ENCODE peak calls at places on chromosomes 6 and 20, in nine cellular contexts. One of them, this sample, is unnamed.

GRCh38 chr20:8829232-8829631 is 239.7 kb upstream of the PLCB4 start:
- DNase-seq in non-pigmented ciliary epithelial cell: no peak
- DNase-seq in NCI-H774: no peak
- DNase-seq in HFFc6: no peak
- DNase-seq in stromal cell of bone marrow: no peak
- DNase-seq in heart right ventricle: no peak
- DNase-seq in naive thymus-derived CD8-positive, alpha-beta T cell: no peak
- DNase-seq in putamen: no peak
- DNase-seq in GOT3: no peak
- DNase-seq in this sample: no peak

GRCh38 chr6:102438181-102438580 is 1044.7 kb downstream of the GRIK2 start:
- DNase-seq in non-pigmented ciliary epithelial cell: no peak
- DNase-seq in NCI-H774: no peak
- DNase-seq in HFFc6: no peak
- DNase-seq in stromal cell of bone marrow: no peak
- DNase-seq in heart right ventricle: no peak
- DNase-seq in naive thymus-derived CD8-positive, alpha-beta T cell: no peak
- DNase-seq in putamen: no peak
- DNase-seq in GOT3: no peak
- DNase-seq in this sample: no peak

GRCh38 chr6:45663181-45664180 is 285.7 kb upstream of the SUPT3H start:
- DNase-seq in non-pigmented ciliary epithelial cell: no peak
- DNase-seq in NCI-H774: no peak
- DNase-seq in HFFc6: no peak
- DNase-seq in stromal cell of bone marrow: no peak
- DNase-seq in heart right ventricle: peak
- DNase-seq in naive thymus-derived CD8-positive, alpha-beta T cell: peak
- DNase-seq in putamen: peak
- DNase-seq in GOT3: no peak
- DNase-seq in this sample: peak

GRCh38 chr20:36175475-36175995 is 21.0 kb downstream of the EPB41L1 start:
- DNase-seq in non-pigmented ciliary epithelial cell: no peak
- DNase-seq in NCI-H774: no peak
- DNase-seq in HFFc6: no peak
- DNase-seq in stromal cell of bone marrow: no peak
- DNase-seq in heart right ventricle: no peak
- DNase-seq in naive thymus-derived CD8-positive, alpha-beta T cell: no peak
- DNase-seq in putamen: no peak
- DNase-seq in GOT3: no peak
- DNase-seq in this sample: no peak

GRCh38 chr6:37168809-37169457 is 1.0 kb upstream of the PIM1 start:
- DNase-seq in non-pigmented ciliary epithelial cell: no peak
- DNase-seq in NCI-H774: no peak
- DNase-seq in HFFc6: peak
- DNase-seq in stromal cell of bone marrow: peak
- DNase-seq in heart right ventricle: no peak
- DNase-seq in naive thymus-derived CD8-positive, alpha-beta T cell: no peak
- DNase-seq in putamen: no peak
- DNase-seq in GOT3: no peak
- DNase-seq in this sample: peak

GRCh38 chr20:45176526-45176925 is 1.8 kb downstream of the PI3 start:
- DNase-seq in non-pigmented ciliary epithelial cell: no peak
- DNase-seq in NCI-H774: no peak
- DNase-seq in HFFc6: no peak
- DNase-seq in stromal cell of bone marrow: no peak
- DNase-seq in heart right ventricle: no peak
- DNase-seq in naive thymus-derived CD8-positive, alpha-beta T cell: no peak
- DNase-seq in putamen: no peak
- DNase-seq in GOT3: no peak
- DNase-seq in this sample: no peak

GRCh38 chr6:106254636-106255035 is 70.9 kb downstream of the ATG5 start:
- DNase-seq in non-pigmented ciliary epithelial cell: no peak
- DNase-seq in NCI-H774: no peak
- DNase-seq in HFFc6: peak
- DNase-seq in stromal cell of bone marrow: no peak
- DNase-seq in heart right ventricle: no peak
- DNase-seq in naive thymus-derived CD8-positive, alpha-beta T cell: no peak
- DNase-seq in putamen: no peak
- DNase-seq in GOT3: no peak
- DNase-seq in this sample: no peak

GRCh38 chr6:97923249-97923648 is 640.2 kb upstream of the MMS22L start:
- DNase-seq in non-pigmented ciliary epithelial cell: no peak
- DNase-seq in NCI-H774: no peak
- DNase-seq in HFFc6: no peak
- DNase-seq in stromal cell of bone marrow: no peak
- DNase-seq in heart right ventricle: no peak
- DNase-seq in naive thymus-derived CD8-positive, alpha-beta T cell: no peak
- DNase-seq in putamen: no peak
- DNase-seq in GOT3: no peak
- DNase-seq in this sample: no peak

GRCh38 chr20:49282584-49283171 is 4.8 kb upstream of the ZNFX1 start:
- DNase-seq in non-pigmented ciliary epithelial cell: no peak
- DNase-seq in NCI-H774: no peak
- DNase-seq in HFFc6: no peak
- DNase-seq in stromal cell of bone marrow: no peak
- DNase-seq in heart right ventricle: no peak
- DNase-seq in naive thymus-derived CD8-positive, alpha-beta T cell: no peak
- DNase-seq in putamen: no peak
- DNase-seq in GOT3: no peak
- DNase-seq in this sample: no peak

GRCh38 chr20:10357974-10358373 is 76.0 kb downstream of the MKKS start:
- DNase-seq in non-pigmented ciliary epithelial cell: no peak
- DNase-seq in NCI-H774: no peak
- DNase-seq in HFFc6: no peak
- DNase-seq in stromal cell of bone marrow: no peak
- DNase-seq in heart right ventricle: no peak
- DNase-seq in naive thymus-derived CD8-positive, alpha-beta T cell: no peak
- DNase-seq in putamen: no peak
- DNase-seq in GOT3: no peak
- DNase-seq in this sample: no peak

GRCh38 chr6:127924440-127924839 is 23.6 kb upstream of the THEMIS start:
- DNase-seq in non-pigmented ciliary epithelial cell: peak
- DNase-seq in NCI-H774: no peak
- DNase-seq in HFFc6: no peak
- DNase-seq in stromal cell of bone marrow: no peak
- DNase-seq in heart right ventricle: no peak
- DNase-seq in naive thymus-derived CD8-positive, alpha-beta T cell: no peak
- DNase-seq in putamen: no peak
- DNase-seq in GOT3: no peak
- DNase-seq in this sample: no peak

GRCh38 chr6:146914563-146915483 is 289.4 kb upstream of the STXBP5 start:
- DNase-seq in non-pigmented ciliary epithelial cell: peak
- DNase-seq in NCI-H774: no peak
- DNase-seq in HFFc6: peak
- DNase-seq in stromal cell of bone marrow: peak
- DNase-seq in heart right ventricle: no peak
- DNase-seq in naive thymus-derived CD8-positive, alpha-beta T cell: no peak
- DNase-seq in putamen: no peak
- DNase-seq in GOT3: peak
- DNase-seq in this sample: no peak

GRCh38 chr6:79704200-79704599 is 73.1 kb downstream of the SH3BGRL2 start:
- DNase-seq in non-pigmented ciliary epithelial cell: no peak
- DNase-seq in NCI-H774: no peak
- DNase-seq in HFFc6: no peak
- DNase-seq in stromal cell of bone marrow: no peak
- DNase-seq in heart right ventricle: no peak
- DNase-seq in naive thymus-derived CD8-positive, alpha-beta T cell: no peak
- DNase-seq in putamen: no peak
- DNase-seq in GOT3: no peak
- DNase-seq in this sample: no peak

GRCh38 chr20:53087034-53087777 is 115.0 kb downstream of the TSHZ2 start:
- DNase-seq in non-pigmented ciliary epithelial cell: no peak
- DNase-seq in NCI-H774: no peak
- DNase-seq in HFFc6: no peak
- DNase-seq in stromal cell of bone marrow: peak
- DNase-seq in heart right ventricle: no peak
- DNase-seq in naive thymus-derived CD8-positive, alpha-beta T cell: no peak
- DNase-seq in putamen: no peak
- DNase-seq in GOT3: no peak
- DNase-seq in this sample: no peak

GRCh38 chr20:21505161-21505809 is 8.6 kb downstream of the NKX2-2 start:
- DNase-seq in non-pigmented ciliary epithelial cell: no peak
- DNase-seq in NCI-H774: no peak
- DNase-seq in HFFc6: peak
- DNase-seq in stromal cell of bone marrow: no peak
- DNase-seq in heart right ventricle: peak
- DNase-seq in naive thymus-derived CD8-positive, alpha-beta T cell: peak
- DNase-seq in putamen: peak
- DNase-seq in GOT3: peak
- DNase-seq in this sample: peak